ENCODE peak calls at places on chromosomes 12 and 14, in four cellular contexts. M is AG09309, D is fibroblast of mammary gland, K is fibroblast of villous mesenchyme. N is an unnamed sample.

GRCh38 chr12:55743967-55744931 is 1.3 kb downstream of the GDF11 start:
- DNase-seq in M (no peak), D (no peak), K (no peak), N (no peak)

GRCh38 chr14:100778078-100778927 is 47.6 kb upstream of the MEG3 start:
- DNase-seq in M (no peak), D (no peak), K (no peak), N (no peak)

GRCh38 chr12:102483466-102483865 is 3.1 kb upstream of the IGF1 start:
- DNase-seq in M (no peak), D (no peak), K (no peak), N (no peak)

GRCh38 chr14:74697543-74697942 is 15.3 kb downstream of the AREL1 start:
- DNase-seq in M (peak), D (peak), K (peak), N (peak)

GRCh38 chr14:25032092-25032784 is 17.7 kb downstream of the STXBP6 start:
- DNase-seq in M (no peak), D (no peak), K (no peak), N (no peak)

GRCh38 chr12:2641209-2641608 is 153.6 kb upstream of the FKBP4 start:
- DNase-seq in M (no peak), D (peak), K (no peak), N (peak)

GRCh38 chr12:2624543-2625266 is 170.1 kb upstream of the FKBP4 start:
- DNase-seq in M (no peak), D (peak), K (peak), N (no peak)

GRCh38 chr12:1696800-1697199 is 5.9 kb downstream of the ADIPOR2 start:
- DNase-seq in M (no peak), D (no peak), K (peak), N (no peak)

GRCh38 chr12:43789941-43790340 is 16.2 kb downstream of the TWF1 start:
- DNase-seq in M (no peak), D (peak), K (no peak), N (peak)

GRCh38 chr14:82060219-82060618 is 526.6 kb upstream of the SEL1L start:
- DNase-seq in M (no peak), D (no peak), K (no peak), N (no peak)

GRCh38 chr14:73255005-73255400 is 17.7 kb downstream of the PAPLN start:
- DNase-seq in M (no peak), D (no peak), K (no peak), N (no peak)

GRCh38 chr12:1611775-1612174 is 17.3 kb upstream of the WNT5B start:
- DNase-seq in M (peak), D (peak), K (peak), N (peak)

GRCh38 chr12:73112035-73112816 is 840.1 kb downstream of the TRHDE start:
- DNase-seq in M (no peak), D (no peak), K (no peak), N (no peak)

GRCh38 chr12:120791669-120792176 is 66.1 kb downstream of the ACADS start:
- DNase-seq in M (no peak), D (no peak), K (no peak), N (no peak)

GRCh38 chr14:74507085-74507484 is 13.5 kb downstream of the ISCA2 start:
- DNase-seq in M (no peak), D (no peak), K (no peak), N (no peak)

GRCh38 chr12:6215932-6216494 is 15.8 kb downstream of the CD9 start:
- DNase-seq in M (peak), D (peak), K (peak), N (peak)

GRCh38 chr14:34355584-34356266 is 106.3 kb downstream of the SPTSSA start:
- DNase-seq in M (peak), D (peak), K (peak), N (peak)

GRCh38 chr12:105053116-105053572 is 31.1 kb downstream of the ALDH1L2 start:
- DNase-seq in M (peak), D (peak), K (peak), N (peak)

GRCh38 chr12:49578471-49579112 is 10.7 kb upstream of the MCRS1 start:
- DNase-seq in M (no peak), D (no peak), K (no peak), N (no peak)

GRCh38 chr14:54935958-54936357 is 33.3 kb upstream of the GCH1 start:
- DNase-seq in M (peak), D (peak), K (peak), N (peak)

GRCh38 chr12:13749380-13749779 is 232.0 kb downstream of the GRIN2B start:
- DNase-seq in M (no peak), D (no peak), K (no peak), N (no peak)

GRCh38 chr14:35470775-35471174 is 63.2 kb upstream of the INSM2 start:
- DNase-seq in M (no peak), D (peak), K (peak), N (peak)

GRCh38 chr12:33588725-33589405 is 149.2 kb upstream of the SYT10 start:
- DNase-seq in M (no peak), D (no peak), K (no peak), N (no peak)

GRCh38 chr12:123608192-123608591 is 6.3 kb downstream of the DDX55 start:
- DNase-seq in M (no peak), D (no peak), K (no peak), N (no peak)

GRCh38 chr14:63248211-63248610 is 44.0 kb downstream of the RHOJ start:
- DNase-seq in M (no peak), D (no peak), K (no peak), N (peak)

GRCh38 chr12:130357729-130358330 is 20.1 kb downstream of the PIWIL1 start:
- DNase-seq in M (no peak), D (no peak), K (no peak), N (no peak)

GRCh38 chr14:67856806-67857205 is 37.2 kb downstream of the RAD51B start:
- DNase-seq in M (peak), D (no peak), K (peak), N (peak)

GRCh38 chr14:62301911-62302310 is 539.7 kb downstream of the SNAPC1 start:
- DNase-seq in M (no peak), D (peak), K (peak), N (peak)

GRCh38 chr14:102464006-102464405 is 45.6 kb downstream of the ANKRD9 start:
- DNase-seq in M (no peak), D (no peak), K (no peak), N (no peak)

GRCh38 chr14:97077253-97077653 is 280.1 kb downstream of the VRK1 start:
- DNase-seq in M (peak), D (peak), K (no peak), N (peak)

DNA sequence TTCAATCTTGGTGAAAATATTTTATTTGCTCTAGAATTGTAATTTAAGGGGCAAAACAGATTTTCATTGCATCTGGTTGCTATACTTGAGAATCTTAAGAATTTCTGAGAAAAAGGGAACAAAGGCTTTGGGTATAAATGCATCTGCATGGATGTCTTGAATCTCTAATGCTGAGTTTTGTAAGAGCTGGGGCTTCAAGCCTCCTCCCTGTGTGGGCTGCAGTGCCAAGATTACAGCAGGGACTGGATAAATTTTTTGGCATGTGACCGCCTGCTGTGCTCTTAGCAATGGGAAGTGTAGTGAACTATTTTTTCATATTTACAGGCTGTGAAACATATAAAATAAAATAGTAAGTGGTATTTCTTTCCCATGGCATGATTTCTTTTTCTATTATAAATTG is 70.0 kb downstream of the SLC38A6 start:
- DNase-seq in M (peak), D (no peak), K (no peak), N (peak)
- H3K4me3 ChIP-seq in M (no peak), D (no peak), K (no peak), N (no peak)

DNA sequence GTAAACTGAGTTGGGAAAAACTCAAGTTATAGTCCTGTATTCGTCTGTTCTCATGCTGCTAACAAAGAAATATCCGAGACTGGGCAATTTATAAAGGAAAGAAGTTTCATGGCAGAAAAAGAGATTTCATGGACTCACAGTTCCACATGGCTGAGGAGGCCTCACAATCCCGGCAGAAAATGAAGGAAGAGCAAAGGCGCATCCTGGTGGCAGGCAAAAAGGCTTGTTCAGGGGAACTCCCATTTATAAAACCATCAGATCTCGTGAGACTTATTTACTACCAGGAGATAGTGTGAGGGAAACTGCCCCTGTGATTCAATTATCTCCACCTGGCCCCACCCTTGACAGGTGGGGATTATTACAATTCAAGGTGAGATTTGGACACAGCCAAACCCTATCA is 292.6 kb upstream of the SYT1 start:
- DNase-seq in M (no peak), D (no peak), K (no peak), N (no peak)
- TF ChIP-seq CTCF in M (no peak), D (no peak), K (no peak), N (no peak)

DNA sequence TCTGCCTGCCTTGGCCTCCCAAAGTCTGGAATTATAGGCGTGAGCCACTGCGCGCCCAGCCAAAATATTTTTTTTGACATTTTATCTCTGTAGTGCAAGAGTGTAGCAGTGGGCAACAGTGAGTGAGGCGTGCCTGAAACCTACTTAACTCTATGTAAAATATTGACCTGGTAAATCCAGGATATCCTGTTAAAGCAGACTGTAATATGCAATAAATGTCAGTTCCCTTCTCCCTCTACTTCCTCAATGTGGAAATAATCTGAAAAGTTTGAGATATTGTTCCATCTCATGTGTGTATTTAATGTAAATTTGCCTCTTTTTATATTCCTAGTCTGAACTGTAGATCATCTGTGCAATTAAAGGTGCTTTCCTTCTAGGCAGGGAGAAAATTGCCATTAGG is 9.5 kb upstream of the CDK17 start:
- DNase-seq in M (no peak), D (no peak), K (no peak), N (no peak)
- H3K4me3 ChIP-seq in M (no peak), D (no peak), K (no peak), N (no peak)

GRCh38 chr12:22670762-22671161 is 45.8 kb downstream of the ETNK1 start:
- DNase-seq in M (no peak), D (peak), K (no peak), N (peak)
- TF ChIP-seq CTCF in M (peak), D (peak), K (peak), N (peak)

GRCh38 chr12:45730842-45731336 is 1.4 kb downstream of the ARID2 start:
- DNase-seq in M (no peak), D (peak), K (peak), N (peak)

GRCh38 chr12:45732250-45732649 is 2.7 kb downstream of the ARID2 start:
- DNase-seq in M (no peak), D (peak), K (no peak), N (no peak)

GRCh38 chr12:45730116-45730841 is 773 bp downstream of the ARID2 start:
- DNase-seq in M (no peak), D (peak), K (peak), N (peak)

GRCh38 chr12:45731376-45731775 is 1.9 kb downstream of the ARID2 start:
- DNase-seq in M (no peak), D (no peak), K (no peak), N (no peak)

DNA sequence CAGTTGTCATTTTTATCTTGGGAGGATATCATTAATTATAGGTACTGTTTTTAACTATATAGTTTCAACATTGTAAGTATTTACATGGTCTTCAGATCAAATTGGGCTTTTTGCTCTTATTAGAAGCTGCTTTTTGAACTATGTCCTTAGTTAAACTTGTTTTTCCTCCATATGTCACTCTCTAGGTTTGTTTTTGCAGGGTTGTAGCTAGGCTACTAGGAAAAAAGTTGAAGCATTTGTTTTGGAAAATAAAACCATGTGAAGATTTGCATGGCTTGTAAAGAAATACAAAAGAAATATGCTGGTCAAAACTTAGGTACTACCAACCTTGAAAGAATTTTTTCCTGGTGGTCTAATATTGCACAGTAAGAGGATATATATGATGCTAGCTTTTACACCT is 3.4 kb downstream of the ARID2 start:
- DNase-seq in M (no peak), D (no peak), K (no peak), N (no peak)
- H3K4me3 ChIP-seq in M (no peak), D (no peak), K (no peak), N (no peak)

DNA sequence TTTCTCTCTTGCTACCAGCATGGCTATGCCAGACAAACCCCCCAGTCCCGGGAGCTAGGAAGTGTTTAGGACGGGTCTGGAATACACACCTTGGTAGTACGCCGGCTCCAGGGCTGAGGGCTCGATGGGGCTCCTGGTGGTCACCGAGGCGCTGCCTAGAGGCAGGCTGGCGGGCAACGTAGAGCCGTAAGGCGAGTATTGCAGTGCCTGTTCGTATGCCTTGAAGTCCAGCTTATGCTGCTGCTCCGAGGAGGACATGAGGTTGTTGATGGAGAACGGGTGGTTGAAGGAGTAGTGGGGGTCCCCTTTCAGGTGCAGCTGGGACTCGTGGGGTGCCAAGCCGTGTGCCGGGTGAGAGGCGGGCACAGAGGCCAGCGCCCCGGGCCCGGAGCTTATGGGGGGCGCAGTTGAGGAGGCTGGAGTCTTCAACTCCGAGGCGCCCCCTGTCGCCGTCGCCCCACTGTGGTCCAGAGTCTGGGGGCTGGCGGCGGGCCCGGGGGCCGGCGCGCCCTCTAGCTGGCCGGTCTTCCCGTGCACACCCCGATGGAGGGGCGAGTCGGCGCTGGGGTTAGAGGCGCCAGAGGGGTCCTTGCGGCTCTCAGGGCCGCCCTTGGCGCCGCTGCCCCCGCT is 3.6 kb downstream of the FOXA1 start:
- DNase-seq in M (no peak), D (no peak), K (no peak), N (no peak)
- TF ChIP-seq CTCF in M (no peak), D (no peak), K (no peak), N (no peak)

N was measured in AG10803.